ENCODE peak calls at places on chromosomes 5 and 9, in seven cellular contexts. B, M, X, W, C, T and O are unnamed samples.

GRCh38 chr5:76062502-76062901 is 20.7 kb upstream of the SV2C start:
- DNase-seq in W (no peak), X (no peak), C (no peak), B (no peak), T (no peak), M (no peak), O (no peak)

GRCh38 chr5:11588803-11589202 is 315.4 kb downstream of the CTNND2 start:
- DNase-seq in M (peak; percentile 22), B (no peak), X (no peak), W (no peak), T (no peak), C (no peak), O (no peak)

GRCh38 chr5:126373621-126374416 is 49.4 kb upstream of the GRAMD2B start:
- DNase-seq in W (no peak), C (no peak), M (no peak), B (no peak), X (no peak), T (peak; percentile 55), O (peak; percentile 17)

GRCh38 chr5:140109050-140109817 is 4.7 kb upstream of the PURA start:
- DNase-seq in B (peak; percentile 15), W (no peak), M (no peak), C (no peak), X (no peak), T (peak; percentile 78), O (no peak)

GRCh38 chr9:37574241-37574721 is 1.9 kb downstream of the FBXO10 start:
- DNase-seq in C (no peak), T (peak; percentile 71), M (no peak), W (no peak), B (no peak), X (no peak), O (peak; percentile 84)

GRCh38 chr5:33180900-33181299 is 259.9 kb upstream of the TARS1 start:
- DNase-seq in B (no peak), X (no peak), M (no peak), C (no peak), T (peak; percentile 69), W (peak; percentile 57), O (peak; percentile 49)

GRCh38 chr5:176780071-176780850 is 30.1 kb upstream of the UNC5A start:
- DNase-seq in C (peak; percentile 35), T (no peak), X (peak; percentile 31), B (no peak), M (no peak), W (no peak), O (no peak)

GRCh38 chr9:3419892-3420291 is 105.9 kb downstream of the RFX3 start:
- DNase-seq in W (no peak), C (no peak), T (no peak), M (no peak), X (no peak), B (no peak), O (no peak)

GRCh38 chr5:35338169-35338476 is 107.8 kb upstream of the PRLR start:
- DNase-seq in B (no peak), X (no peak), T (no peak), W (no peak), M (no peak), C (no peak), O (no peak)

GRCh38 chr5:40355842-40356241 is 323.9 kb upstream of the PTGER4 start:
- DNase-seq in M (no peak), X (no peak), T (no peak), C (no peak), W (no peak), B (no peak), O (no peak)

GRCh38 chr5:74685979-74686631 is 1.1 kb downstream of the HEXB start:
- DNase-seq in M (no peak), T (peak; percentile 61), C (no peak), B (no peak), X (no peak), W (no peak), O (no peak)

GRCh38 chr5:135053989-135054388 is 20.0 kb upstream of the PITX1 start:
- DNase-seq in C (no peak), M (no peak), T (no peak), B (no peak), W (no peak), X (no peak), O (no peak)

GRCh38 chr9:108963459-108964143 is 29.4 kb downstream of the ABITRAM start:
- DNase-seq in C (no peak), M (no peak), T (peak; percentile 61), W (no peak), X (peak; percentile 60), B (no peak), O (no peak)

GRCh38 chr5:176803027-176803942 is 7.1 kb upstream of the UNC5A start:
- DNase-seq in M (no peak), W (no peak), X (no peak), T (no peak), C (no peak), B (no peak), O (no peak)

GRCh38 chr5:10635257-10635860 is 71.5 kb downstream of the ANKRD33B start:
- DNase-seq in X (no peak), B (no peak), T (peak; percentile 61), M (no peak), W (no peak), C (no peak), O (no peak)

GRCh38 chr5:118290204-118290603 is 698.1 kb downstream of the DTWD2 start:
- DNase-seq in W (no peak), X (no peak), T (no peak), B (no peak), C (no peak), M (no peak), O (no peak)

GRCh38 chr9:108953983-108954574 is 19.9 kb downstream of the ABITRAM start:
- DNase-seq in M (no peak), T (peak; percentile 68), C (no peak), X (no peak), B (no peak), W (no peak), O (peak; percentile 46)

GRCh38 chr9:134502261-134503211 is 139.1 kb upstream of the COL5A1 start:
- DNase-seq in C (peak; percentile 90), T (peak; percentile 100), B (peak; percentile 83), M (peak; percentile 69), W (no peak), X (peak; percentile 50), O (peak; percentile 98)

GRCh38 chr9:87599901-87600610 is 102.4 kb downstream of the DAPK1 start:
- DNase-seq in X (no peak), B (peak; percentile 64), C (peak; percentile 82), T (peak; percentile 78), W (no peak), M (no peak), O (peak; percentile 69)

GRCh38 chr5:8848997-8849585 is 696.8 kb downstream of the SEMA5A start:
- DNase-seq in C (no peak), W (no peak), M (no peak), T (peak; percentile 95), X (no peak), B (no peak), O (no peak)

GRCh38 chr9:124350485-124351263 is 64.6 kb downstream of the PSMB7 start:
- DNase-seq in M (no peak), W (no peak), X (peak; percentile 33), T (no peak), C (peak; percentile 49), B (no peak), O (no peak)

GRCh38 chr9:76534031-76534430 is 75.0 kb downstream of the GCNT1 start:
- DNase-seq in M (no peak), C (no peak), X (no peak), T (peak; percentile 37), B (no peak), W (no peak), O (no peak)

DNA sequence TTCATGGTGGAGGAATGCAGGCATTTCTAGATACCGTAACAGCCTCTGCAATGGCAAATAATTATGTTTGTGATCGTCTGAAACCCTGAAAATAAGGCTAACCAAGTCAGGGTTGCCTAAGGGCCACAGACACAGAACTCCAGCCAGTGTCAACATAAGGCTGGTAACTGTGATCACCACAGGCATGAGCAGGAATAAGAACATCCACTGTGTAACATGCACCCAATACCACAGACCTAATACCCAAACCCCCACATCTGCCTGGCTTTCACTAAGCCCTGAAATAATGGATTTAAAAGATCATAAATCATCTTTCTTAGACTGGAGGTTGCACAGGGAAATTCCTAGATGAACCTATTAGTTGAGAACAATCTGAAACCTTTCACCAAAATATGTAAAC is 394.6 kb downstream of the NFIB start:
- DNase-seq in X (no peak), B (no peak), M (no peak), C (no peak), W (no peak), T (no peak), O (no peak)
- H3K36me3 ChIP-seq in X (no peaks in the 10 kb centered on the region), B (no peaks in the 10 kb centered on the region), M (no peaks in the 10 kb centered on the region), C (no peaks in the 10 kb centered on the region), W (no peaks in the 10 kb centered on the region), T (no peaks in the 10 kb centered on the region), O (no peaks in the 10 kb centered on the region)

DNA sequence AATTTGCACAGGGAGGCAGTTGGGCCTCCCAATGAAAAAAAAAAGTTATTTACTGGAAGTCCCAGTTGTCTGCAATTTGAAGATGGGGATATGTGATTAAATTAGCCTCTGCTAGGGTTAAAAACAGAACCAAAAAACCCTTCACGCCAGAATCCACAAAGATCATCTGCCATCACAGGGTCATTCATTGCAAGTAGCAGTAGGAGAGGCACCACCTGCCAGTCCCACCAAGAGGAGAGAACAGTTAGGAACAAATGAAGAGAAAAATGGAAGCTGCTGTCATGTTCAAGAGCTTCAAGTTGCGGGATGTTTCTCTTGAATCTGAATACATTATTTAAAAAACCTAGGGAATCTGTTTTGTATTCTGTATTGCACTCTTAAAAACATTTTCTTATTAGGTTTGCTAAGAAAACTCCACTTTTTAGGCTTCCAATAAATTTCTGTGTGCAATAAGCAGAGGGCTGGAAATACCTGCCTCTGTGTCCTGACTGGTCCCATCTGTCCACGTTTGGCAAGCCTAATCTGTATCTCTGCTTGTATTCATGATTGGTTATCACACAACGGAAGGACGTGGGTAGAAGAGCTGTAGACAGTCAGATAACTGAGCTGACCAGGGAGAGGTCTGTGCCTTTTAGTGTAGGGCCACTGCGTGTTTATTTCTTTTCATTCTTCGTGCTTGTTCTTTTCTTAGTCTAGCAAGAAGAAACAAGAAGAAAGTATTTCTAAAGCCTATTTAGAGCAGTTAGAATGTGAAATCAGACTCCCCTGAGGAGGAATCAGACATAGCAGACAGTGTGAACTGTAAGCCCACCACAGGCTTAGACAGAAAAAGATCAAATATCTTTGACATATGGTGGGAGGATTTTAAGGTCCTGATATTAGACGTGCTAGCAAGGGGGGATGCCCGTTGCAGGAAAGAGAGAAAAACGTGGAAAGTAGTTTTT is 630.6 kb upstream of the SEMA6A start:
- DNase-seq in X (no peak), M (no peak), T (no peak), C (no peak), B (no peak), W (no peak), O (peak; percentile 51)
- H3K4me3 ChIP-seq in X (no peak overlapping the region), M (no peak overlapping the region), T (no peak overlapping the region), C (no peak overlapping the region), B (no peak overlapping the region), W (no peak overlapping the region), O (peak overlapping the region; percentile 22)

GRCh38 chr9:126483468-126484056 is 130.2 kb upstream of the LMX1B start:
- DNase-seq in T (no peak), X (no peak), B (no peak), W (no peak), M (no peak), C (no peak), O (no peak)
- H3K27ac ChIP-seq in T (no peak overlapping the region), X (no peak overlapping the region), B (no peak overlapping the region), W (no peak overlapping the region), M (no peak overlapping the region), C (no peak overlapping the region), O (no peak overlapping the region)

DNA sequence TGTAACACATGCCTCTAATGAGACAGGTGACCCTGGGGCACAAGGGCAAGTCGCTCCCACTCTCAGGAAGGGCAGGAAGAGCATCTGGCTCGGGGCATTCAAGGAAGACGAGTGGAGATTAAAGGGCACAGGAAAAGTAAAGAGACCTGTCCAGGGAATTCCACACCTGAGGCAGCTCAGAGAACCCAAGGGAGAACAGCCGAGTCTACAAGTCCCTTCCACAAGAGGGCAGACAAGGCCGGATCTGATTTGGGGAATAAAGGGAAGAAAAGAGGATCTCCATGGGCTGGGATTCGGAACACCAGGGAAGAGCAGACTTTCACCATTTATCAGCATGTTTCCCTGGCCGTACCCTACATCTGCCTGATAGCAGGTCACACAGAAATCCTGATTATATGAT is 28.1 kb downstream of the GPX3 start:
- DNase-seq in M (no peak), T (peak; percentile 30), C (no peak), X (no peak), B (no peak), W (no peak), O (peak; percentile 33)
- H3K36me3 ChIP-seq in M (peaks cover 44% of the 10 kb centered on the region), T (peaks cover 22% of the 10 kb centered on the region), C (peaks cover 5% of the 10 kb centered on the region), X (no peaks in the 10 kb centered on the region), B (no peaks in the 10 kb centered on the region), W (no peaks in the 10 kb centered on the region), O (peaks cover 46% of the 10 kb centered on the region)